ENCODE peak calls at places on chromosomes 3 and 15, in five cellular contexts. Z is choroid plexus epithelial cell; K is 8988T; V is tibial nerve; G is activated CD4-positive, alpha-beta T cell treated with anti-CD3 and anti-CD28 coated beads for 36 hours. U is an unnamed sample.
A peak's percentile ranks its signal among the peaks of the same experiment; 100 is the strongest.

GRCh38 chr3:189001559-189001958 is 170.2 kb upstream of the TPRG1 start:
- DNase-seq in G (no peak), Z (peak; percentile 52), V (no peak), K (peak; percentile 24), U (no peak)

GRCh38 chr3:61268659-61269058 is 17.4 kb upstream of the FHIT start:
- DNase-seq in Z (no peak), G (no peak), K (no peak), V (no peak), U (no peak)

GRCh38 chr15:49492834-49493233 is 69.8 kb downstream of the FGF7 start:
- DNase-seq in G (no peak), V (no peak), Z (peak; percentile 82), K (no peak), U (no peak)

GRCh38 chr3:63862804-63863149 is 828 bp downstream of the THOC7 start:
- DNase-seq in K (no peak), G (peak; percentile 8), V (no peak), Z (no peak), U (peak; percentile 6)

GRCh38 chr3:124592658-124593441 is 137.4 kb upstream of the UMPS start:
- DNase-seq in G (peak; percentile 50), Z (no peak), K (no peak), V (no peak), U (no peak)

GRCh38 chr3:110644203-110644602 is 427.4 kb upstream of the NECTIN3 start:
- DNase-seq in Z (no peak), K (no peak), V (no peak), G (no peak), U (no peak)

GRCh38 chr3:30644615-30645014 is 38.2 kb downstream of the TGFBR2 start:
- DNase-seq in K (no peak), Z (peak; percentile 89), G (peak; percentile 74), V (peak; percentile 73), U (no peak)

GRCh38 chr3:102089182-102089581 is 239.9 kb downstream of the NFKBIZ start:
- DNase-seq in Z (no peak), V (no peak), K (no peak), G (no peak), U (no peak)

GRCh38 chr3:197522881-197523342 is 32.9 kb downstream of the BDH1 start:
- DNase-seq in Z (peak; percentile 67), G (no peak), V (no peak), K (no peak), U (no peak)

U was measured in GM12891.